ENCODE peak calls at places on chromosomes 12 and 14, in seven cellular contexts. D, N, Q, T, H, F and A are unnamed samples.

GRCh38 chr12:53501615-53502181 is 615 bp downstream of the TARBP2 start:
- DNase-seq in D (no peak), N (no peak), Q (no peak), T (no peak), H (no peak), F (no peak), A (no peak)

GRCh38 chr12:7512528-7512927 is 9.0 kb upstream of the CD163 start:
- DNase-seq in D (peak), N (no peak), Q (peak), T (no peak), H (peak), F (no peak), A (no peak)

GRCh38 chr14:74408870-74409269 is 17.1 kb downstream of the SYNDIG1L start:
- DNase-seq in D (no peak), N (no peak), Q (no peak), T (no peak), H (no peak), F (no peak), A (no peak)

GRCh38 chr12:122793685-122794106 is 19.3 kb downstream of the CCDC62 start:
- DNase-seq in D (peak), N (no peak), Q (peak), T (peak), H (peak), F (no peak), A (peak)

GRCh38 chr14:72904840-72905561 is 11.1 kb upstream of the DPF3 start:
- DNase-seq in D (peak), N (no peak), Q (peak), T (peak), H (no peak), F (peak), A (no peak)

GRCh38 chr14:35122696-35123387 is 490 bp downstream of the PRORP start:
- DNase-seq in D (no peak), N (no peak), Q (peak), T (no peak), H (peak), F (no peak), A (no peak)

GRCh38 chr14:68232643-68233055 is 413.1 kb downstream of the RAD51B start:
- DNase-seq in D (peak), N (no peak), Q (peak), T (peak), H (peak), F (peak), A (peak)

GRCh38 chr12:80818878-80819277 is 102.2 kb downstream of the MYF5 start:
- DNase-seq in D (no peak), N (no peak), Q (no peak), T (no peak), H (no peak), F (no peak), A (no peak)

GRCh38 chr14:20841096-20841495 is 38.5 kb upstream of the RNASE1 start:
- DNase-seq in D (no peak), N (no peak), Q (no peak), T (no peak), H (no peak), F (no peak), A (no peak)

GRCh38 chr12:54560374-54560858 is 11.0 kb downstream of the PDE1B start:
- DNase-seq in D (peak), N (peak), Q (peak), T (peak), H (peak), F (peak), A (peak)

GRCh38 chr14:68384335-68384734 is 408.5 kb downstream of the ZFP36L1 start:
- DNase-seq in D (no peak), N (peak), Q (no peak), T (no peak), H (no peak), F (no peak), A (no peak)

GRCh38 chr14:66359500-66359899 is 126.7 kb upstream of the CCDC196 start:
- DNase-seq in D (peak), N (no peak), Q (peak), T (peak), H (peak), F (no peak), A (peak)

GRCh38 chr12:2163172-2163927 is 110.6 kb downstream of the CACNA1C start:
- DNase-seq in D (peak), N (peak), Q (peak), T (no peak), H (no peak), F (peak), A (no peak)

GRCh38 chr12:107027304-107028053 is 40.5 kb upstream of the MTERF2 start:
- DNase-seq in D (no peak), N (no peak), Q (peak), T (peak), H (peak), F (no peak), A (no peak)

DNA sequence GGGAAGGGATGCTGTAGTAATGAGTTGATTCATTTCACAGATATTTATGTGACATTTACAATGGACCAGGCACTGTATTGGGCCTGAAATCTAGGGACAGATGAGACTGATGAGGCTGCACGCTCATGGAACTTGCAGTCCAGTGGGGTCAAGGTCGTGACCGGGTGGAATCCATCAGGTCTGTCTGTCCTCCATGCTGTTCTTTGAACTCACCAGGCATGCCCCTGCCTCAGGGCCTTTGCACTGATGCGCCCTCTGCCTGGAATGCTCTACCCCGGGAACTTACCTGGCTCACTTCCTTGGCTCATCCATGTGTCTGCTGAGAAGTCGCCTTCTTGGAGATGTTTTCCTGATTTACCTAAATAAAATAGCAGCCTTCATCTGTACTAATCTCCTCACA is 200.1 kb downstream of the VRK1 start:
- DNase-seq in D (no peak), N (no peak), Q (no peak), T (no peak), H (no peak), F (no peak), A (no peak)
- TF ChIP-seq CTCF in D (no peak), N (no peak), Q (no peak), T (no peak), H (no peak), F (no peak), A (no peak)

GRCh38 chr12:95116773-95117172 is 43.4 kb upstream of the NR2C1 start:
- DNase-seq in D (no peak), N (no peak), Q (no peak), T (peak), H (no peak), F (no peak), A (no peak)
- H3K4me3 ChIP-seq in D (no peak), N (no peak), Q (no peak), T (no peak), H (no peak), F (no peak), A (no peak)

GRCh38 chr14:39102969-39103957 is at the start of gene SEC23A:
- DNase-seq in D (peak), N (peak), Q (peak), T (peak), H (peak), F (peak), A (peak)
- TF ChIP-seq CTCF in D (no peak), N (no peak), Q (no peak), T (no peak), H (no peak), F (no peak), A (no peak)

GRCh38 chr12:9241301-9241700 is 33.1 kb upstream of the PZP start:
- DNase-seq in D (no peak), N (no peak), Q (no peak), T (no peak), H (no peak), F (no peak), A (no peak)

GRCh38 chr12:9244894-9245293 is 36.7 kb upstream of the PZP start:
- DNase-seq in D (no peak), N (no peak), Q (no peak), T (peak), H (no peak), F (no peak), A (peak)

GRCh38 chr12:9243999-9244649 is 35.9 kb upstream of the PZP start:
- DNase-seq in D (no peak), N (no peak), Q (no peak), T (no peak), H (no peak), F (no peak), A (no peak)

GRCh38 chr12:9237286-9237685 is 29.1 kb upstream of the PZP start:
- DNase-seq in D (no peak), N (no peak), Q (no peak), T (no peak), H (no peak), F (no peak), A (no peak)

DNA sequence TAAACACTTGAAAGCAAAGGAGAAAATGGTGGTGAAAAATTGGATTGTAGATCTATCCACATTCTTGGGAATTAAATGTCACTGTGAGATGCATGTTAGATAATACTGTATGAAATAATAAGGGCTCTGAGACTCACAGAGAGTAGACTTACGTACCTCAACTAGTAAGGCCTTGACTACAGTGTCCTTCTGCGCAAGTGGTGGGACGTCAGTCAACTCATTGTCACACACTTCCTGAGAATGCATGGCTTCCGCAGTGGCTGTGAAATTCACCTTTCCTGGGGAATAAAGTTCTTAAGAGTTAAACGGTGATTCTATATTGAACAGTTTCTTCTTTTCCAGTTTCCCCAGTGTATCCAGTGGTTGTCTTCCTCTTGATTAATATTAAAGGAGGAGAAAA is 32.6 kb upstream of the PZP start:
- DNase-seq in D (no peak), N (no peak), Q (no peak), T (no peak), H (no peak), F (no peak), A (no peak)
- H3K4me3 ChIP-seq in D (no peak), N (peak), Q (no peak), T (no peak), H (no peak), F (peak), A (no peak)

GRCh38 chr14:95722525-95723190 is 8.7 kb upstream of the TCL1A start:
- DNase-seq in D (no peak), N (no peak), Q (no peak), T (no peak), H (no peak), F (no peak), A (no peak)

GRCh38 chr14:95730126-95730525 is 16.2 kb upstream of the TCL1A start:
- DNase-seq in D (no peak), N (no peak), Q (no peak), T (no peak), H (no peak), F (no peak), A (no peak)

GRCh38 chr14:95727084-95727700 is 13.3 kb upstream of the TCL1A start:
- DNase-seq in D (no peak), N (no peak), Q (no peak), T (no peak), H (no peak), F (no peak), A (no peak)

GRCh38 chr14:95725685-95726336 is 11.9 kb upstream of the TCL1A start:
- DNase-seq in D (no peak), N (no peak), Q (no peak), T (peak), H (no peak), F (no peak), A (peak)
- TF ChIP-seq CTCF in D (no peak), N (no peak), Q (no peak), T (no peak), H (no peak), F (no peak), A (no peak)

DNA sequence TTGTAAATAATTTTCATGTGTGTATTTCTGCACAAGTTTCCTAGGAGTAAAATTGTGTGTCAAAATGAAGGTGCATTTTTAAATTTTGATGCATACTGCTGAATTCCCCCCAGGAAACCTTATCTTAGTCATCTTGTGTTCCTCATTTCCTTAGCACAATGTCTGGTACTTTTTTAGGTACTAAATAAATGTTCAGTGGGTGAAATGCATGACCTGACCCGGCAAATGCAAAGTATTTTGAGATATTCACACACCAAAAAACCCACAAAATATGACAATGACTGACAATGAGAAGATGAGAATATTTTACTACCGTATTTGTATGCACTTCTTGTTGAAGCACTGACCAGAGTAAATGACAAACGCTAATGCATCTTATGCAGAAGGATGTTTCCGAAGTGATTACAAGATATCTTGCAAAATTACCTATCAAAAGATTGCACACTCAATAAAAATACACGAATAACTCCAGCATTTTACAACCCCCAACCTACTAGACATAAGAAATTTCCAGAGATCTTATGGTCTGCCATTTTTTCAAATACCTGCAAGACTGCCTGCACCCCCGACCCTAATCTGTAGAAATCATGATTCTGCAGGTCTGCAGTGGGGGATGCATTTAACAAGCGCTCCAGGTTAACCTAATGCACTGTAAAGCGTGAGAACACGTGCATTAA is 895 bp upstream of the PRKAB1 start:
- DNase-seq in D (no peak), N (no peak), Q (no peak), T (peak), H (no peak), F (no peak), A (peak)
- H3K4me3 ChIP-seq in D (peak), N (peak), Q (peak), T (peak), H (peak), F (peak), A (peak)

DNA sequence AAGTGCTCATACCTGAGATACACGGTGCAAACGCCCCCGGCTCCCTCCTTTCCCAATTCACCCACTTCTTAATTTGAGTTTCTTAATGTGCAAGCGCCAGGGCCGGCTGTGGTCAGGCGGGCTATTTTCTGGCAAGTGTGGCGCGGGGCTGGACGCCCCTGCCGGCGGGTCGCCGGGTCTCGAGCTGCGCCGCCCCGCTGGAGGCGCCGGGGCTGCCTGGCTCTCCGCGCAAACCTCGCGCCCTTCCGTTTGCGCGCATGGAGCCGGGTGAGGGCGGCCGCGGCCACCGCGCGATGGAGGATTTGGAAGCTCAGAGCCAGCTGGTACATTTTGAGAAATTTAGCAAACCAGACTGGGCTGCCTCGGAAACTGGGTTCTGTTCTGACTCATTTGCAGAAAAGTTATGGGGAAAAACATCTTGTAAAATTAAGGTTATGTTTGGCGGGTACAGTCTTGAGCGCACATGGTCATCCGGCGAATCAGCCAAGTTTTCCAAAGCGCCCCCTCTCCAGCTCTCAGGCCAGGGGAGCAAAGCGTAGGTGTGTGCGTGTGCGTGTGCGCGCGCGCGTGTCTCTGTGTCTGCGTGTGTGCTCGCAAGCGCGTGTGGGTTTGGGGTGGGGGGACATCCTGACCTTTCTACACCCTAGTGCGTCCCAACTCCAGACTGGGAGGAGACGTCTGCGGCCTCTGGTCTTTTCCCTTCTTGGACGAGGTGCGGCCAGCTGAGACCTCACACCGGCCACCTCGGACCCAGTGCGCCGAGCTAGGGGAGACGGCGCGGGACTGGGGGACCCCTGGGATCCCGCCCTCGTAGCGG is 6.5 kb upstream of the OTX2 start:
- DNase-seq in D (peak), N (no peak), Q (no peak), T (no peak), H (no peak), F (no peak), A (no peak)
- TF ChIP-seq CTCF in D (no peak), N (no peak), Q (no peak), T (no peak), H (no peak), F (no peak), A (no peak)

GRCh38 chr14:92323916-92324818 is 1.2 kb downstream of the SLC24A4 start:
- DNase-seq in D (no peak), N (no peak), Q (no peak), T (no peak), H (no peak), F (no peak), A (no peak)

GRCh38 chr14:92325835-92326234 is 2.9 kb downstream of the SLC24A4 start:
- DNase-seq in D (no peak), N (no peak), Q (no peak), T (no peak), H (no peak), F (no peak), A (no peak)

GRCh38 chr14:92321701-92322100 is 1.3 kb upstream of the SLC24A4 start:
- DNase-seq in D (no peak), N (no peak), Q (no peak), T (no peak), H (no peak), F (no peak), A (no peak)

GRCh38 chr14:92323031-92323915 is at the start of gene SLC24A4:
- DNase-seq in D (peak), N (peak), Q (no peak), T (peak), H (no peak), F (no peak), A (no peak)

DNA sequence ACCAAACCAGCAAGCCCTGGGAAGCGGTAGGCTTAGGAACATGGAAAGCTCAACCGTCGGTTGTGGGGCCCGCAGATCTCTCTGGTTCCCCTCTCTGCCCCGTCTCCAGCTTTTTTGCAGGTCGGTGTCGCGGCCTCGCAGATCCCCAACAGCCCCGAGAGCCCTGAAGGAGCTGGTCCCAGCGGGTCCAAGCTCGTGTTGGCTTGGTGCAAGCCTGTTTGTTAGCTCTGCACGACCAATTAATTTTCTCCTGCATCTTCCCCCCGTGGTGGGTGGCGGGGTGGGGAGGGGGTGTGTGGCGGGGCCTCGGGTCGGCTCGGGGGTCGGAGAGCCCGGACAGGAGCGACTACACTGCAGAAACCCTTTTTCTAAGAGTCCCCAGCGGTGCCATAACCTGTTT is 449 bp upstream of the SLC24A4 start:
- DNase-seq in D (no peak), N (no peak), Q (no peak), T (no peak), H (no peak), F (no peak), A (no peak)
- H3K4me3 ChIP-seq in D (peak), N (peak), Q (no peak), T (no peak), H (no peak), F (peak), A (no peak)